ENCODE peak calls at places on chromosome 21, in six cellular contexts. One of them, this sample, is unnamed.
A peak's percentile ranks its signal among the peaks of the same experiment; 100 is the strongest.

GRCh38 chr21:42153746-42154145 is 65.2 kb upstream of the ABCG1 start:
- DNase-seq in neural crest cell: no peak
- DNase-seq in epithelial cell of esophagus: no peak
- DNase-seq in GM20000: no peak
- DNase-seq in mesothelial cell of epicardium: no peak
- DNase-seq in cardiac muscle cell: no peak
- DNase-seq in this sample: no peak

GRCh38 chr21:34888569-34889286 is 160.4 kb downstream of the RUNX1 start:
- DNase-seq in GM20000: peak; percentile 94
- DNase-seq in cardiac muscle cell: peak; percentile 98
- DNase-seq in epithelial cell of esophagus: peak; percentile 98
- DNase-seq in neural crest cell: peak; percentile 73
- DNase-seq in mesothelial cell of epicardium: peak; percentile 85
- DNase-seq in this sample: peak; percentile 86

GRCh38 chr21:34994646-34995631 is 54.2 kb downstream of the RUNX1 start:
- DNase-seq in GM20000: no peak
- DNase-seq in epithelial cell of esophagus: no peak
- DNase-seq in cardiac muscle cell: no peak
- DNase-seq in mesothelial cell of epicardium: no peak
- DNase-seq in neural crest cell: no peak
- DNase-seq in this sample: no peak

GRCh38 chr21:36769051-36769867 is 70.3 kb downstream of the SIM2 start:
- DNase-seq in epithelial cell of esophagus: no peak
- DNase-seq in mesothelial cell of epicardium: no peak
- DNase-seq in GM20000: no peak
- DNase-seq in neural crest cell: no peak
- DNase-seq in cardiac muscle cell: peak; percentile 84
- DNase-seq in this sample: no peak

GRCh38 chr21:42388740-42389448 is 7.0 kb downstream of the TMPRSS3 start:
- DNase-seq in cardiac muscle cell: no peak
- DNase-seq in neural crest cell: no peak
- DNase-seq in mesothelial cell of epicardium: no peak
- DNase-seq in epithelial cell of esophagus: no peak
- DNase-seq in GM20000: no peak
- DNase-seq in this sample: no peak

GRCh38 chr21:44011774-44012473 is at the start of gene TRAPPC10:
- DNase-seq in neural crest cell: peak; percentile 68
- DNase-seq in epithelial cell of esophagus: peak; percentile 90
- DNase-seq in mesothelial cell of epicardium: peak; percentile 77
- DNase-seq in GM20000: peak; percentile 96
- DNase-seq in cardiac muscle cell: peak; percentile 90
- DNase-seq in this sample: peak; percentile 66

GRCh38 chr21:39904457-39904856 is 37.2 kb downstream of the PCP4 start:
- DNase-seq in neural crest cell: no peak
- DNase-seq in cardiac muscle cell: no peak
- DNase-seq in GM20000: no peak
- DNase-seq in epithelial cell of esophagus: no peak
- DNase-seq in mesothelial cell of epicardium: no peak
- DNase-seq in this sample: no peak

GRCh38 chr21:45640888-45641479 is 2.5 kb upstream of the PCBP3 start:
- DNase-seq in mesothelial cell of epicardium: no peak
- DNase-seq in cardiac muscle cell: peak; percentile 87
- DNase-seq in neural crest cell: no peak
- DNase-seq in epithelial cell of esophagus: peak; percentile 19
- DNase-seq in GM20000: no peak
- DNase-seq in this sample: peak; percentile 47

GRCh38 chr21:36132691-36133090 is 2.2 kb upstream of the CBR3 start:
- DNase-seq in mesothelial cell of epicardium: no peak
- DNase-seq in epithelial cell of esophagus: no peak
- DNase-seq in cardiac muscle cell: no peak
- DNase-seq in neural crest cell: no peak
- DNase-seq in GM20000: no peak
- DNase-seq in this sample: no peak

GRCh38 chr21:36747815-36748381 is 49.0 kb downstream of the SIM2 start:
- DNase-seq in neural crest cell: peak; percentile 78
- DNase-seq in epithelial cell of esophagus: peak; percentile 52
- DNase-seq in cardiac muscle cell: peak; percentile 51
- DNase-seq in mesothelial cell of epicardium: no peak
- DNase-seq in GM20000: peak; percentile 84
- DNase-seq in this sample: peak; percentile 91

GRCh38 chr21:42661688-42662429 is 8.4 kb downstream of the PDE9A start:
- DNase-seq in cardiac muscle cell: no peak
- DNase-seq in mesothelial cell of epicardium: no peak
- DNase-seq in GM20000: no peak
- DNase-seq in epithelial cell of esophagus: no peak
- DNase-seq in neural crest cell: no peak
- DNase-seq in this sample: no peak

GRCh38 chr21:45990741-45991605 is 9.4 kb downstream of the COL6A1 start:
- DNase-seq in GM20000: no peak
- DNase-seq in mesothelial cell of epicardium: peak; percentile 19
- DNase-seq in epithelial cell of esophagus: no peak
- DNase-seq in cardiac muscle cell: no peak
- DNase-seq in neural crest cell: no peak
- DNase-seq in this sample: peak; percentile 2

GRCh38 chr21:45154511-45155508 is 80.4 kb downstream of the ADARB1 start:
- DNase-seq in neural crest cell: no peak
- DNase-seq in epithelial cell of esophagus: peak; percentile 43
- DNase-seq in cardiac muscle cell: peak; percentile 72
- DNase-seq in mesothelial cell of epicardium: no peak
- DNase-seq in GM20000: no peak
- DNase-seq in this sample: no peak

GRCh38 chr21:42071146-42071737 is at the start of gene UMODL1:
- DNase-seq in epithelial cell of esophagus: no peak
- DNase-seq in neural crest cell: no peak
- DNase-seq in cardiac muscle cell: no peak
- DNase-seq in GM20000: no peak
- DNase-seq in mesothelial cell of epicardium: no peak
- DNase-seq in this sample: no peak

GRCh38 chr21:15823486-15824150 is 93.8 kb downstream of the USP25 start:
- DNase-seq in cardiac muscle cell: no peak
- DNase-seq in neural crest cell: no peak
- DNase-seq in GM20000: no peak
- DNase-seq in mesothelial cell of epicardium: no peak
- DNase-seq in epithelial cell of esophagus: no peak
- DNase-seq in this sample: no peak

GRCh38 chr21:37699024-37699770 is 217.1 kb downstream of the KCNJ6 start:
- DNase-seq in epithelial cell of esophagus: no peak
- DNase-seq in cardiac muscle cell: no peak
- DNase-seq in mesothelial cell of epicardium: no peak
- DNase-seq in GM20000: no peak
- DNase-seq in neural crest cell: no peak
- DNase-seq in this sample: no peak

GRCh38 chr21:42566524-42567180 is 53.0 kb downstream of the SLC37A1 start:
- DNase-seq in epithelial cell of esophagus: no peak
- DNase-seq in GM20000: no peak
- DNase-seq in mesothelial cell of epicardium: no peak
- DNase-seq in neural crest cell: no peak
- DNase-seq in cardiac muscle cell: no peak
- DNase-seq in this sample: no peak

GRCh38 chr21:45578811-45579381 is 36.7 kb upstream of the SLC19A1 start:
- DNase-seq in epithelial cell of esophagus: no peak
- DNase-seq in mesothelial cell of epicardium: no peak
- DNase-seq in cardiac muscle cell: no peak
- DNase-seq in GM20000: no peak
- DNase-seq in neural crest cell: no peak
- DNase-seq in this sample: no peak

GRCh38 chr21:35216966-35217365 is 167.9 kb upstream of the RUNX1 start:
- DNase-seq in cardiac muscle cell: no peak
- DNase-seq in GM20000: no peak
- DNase-seq in mesothelial cell of epicardium: no peak
- DNase-seq in epithelial cell of esophagus: no peak
- DNase-seq in neural crest cell: no peak
- DNase-seq in this sample: no peak

GRCh38 chr21:45920824-45921600 is 60.6 kb upstream of the COL6A1 start:
- DNase-seq in neural crest cell: no peak
- DNase-seq in mesothelial cell of epicardium: no peak
- DNase-seq in epithelial cell of esophagus: no peak
- DNase-seq in GM20000: no peak
- DNase-seq in cardiac muscle cell: no peak
- DNase-seq in this sample: no peak

GRCh38 chr21:43591468-43592050 is 67.7 kb downstream of the HSF2BP start:
- DNase-seq in neural crest cell: no peak
- DNase-seq in GM20000: no peak
- DNase-seq in mesothelial cell of epicardium: no peak
- DNase-seq in cardiac muscle cell: peak; percentile 69
- DNase-seq in epithelial cell of esophagus: no peak
- DNase-seq in this sample: no peak

GRCh38 chr21:29481641-29482040 is 182.9 kb downstream of the BACH1 start:
- DNase-seq in cardiac muscle cell: peak; percentile 44
- DNase-seq in epithelial cell of esophagus: no peak
- DNase-seq in neural crest cell: no peak
- DNase-seq in mesothelial cell of epicardium: no peak
- DNase-seq in GM20000: no peak
- DNase-seq in this sample: no peak

GRCh38 chr21:15788847-15789548 is 59.2 kb downstream of the USP25 start:
- DNase-seq in GM20000: no peak
- DNase-seq in neural crest cell: no peak
- DNase-seq in epithelial cell of esophagus: peak; percentile 67
- DNase-seq in cardiac muscle cell: peak; percentile 44
- DNase-seq in mesothelial cell of epicardium: no peak
- DNase-seq in this sample: no peak

GRCh38 chr21:29626787-29627470 is 312.9 kb downstream of the GRIK1 start:
- DNase-seq in epithelial cell of esophagus: no peak
- DNase-seq in GM20000: no peak
- DNase-seq in neural crest cell: no peak
- DNase-seq in cardiac muscle cell: no peak
- DNase-seq in mesothelial cell of epicardium: no peak
- DNase-seq in this sample: no peak

GRCh38 chr21:44521928-44522752 is 17.9 kb downstream of the KRTAP10-1 start:
- DNase-seq in cardiac muscle cell: no peak
- DNase-seq in mesothelial cell of epicardium: no peak
- DNase-seq in epithelial cell of esophagus: no peak
- DNase-seq in neural crest cell: no peak
- DNase-seq in GM20000: no peak
- DNase-seq in this sample: no peak

GRCh38 chr21:41622831-41623548 is 115.0 kb upstream of the TMPRSS2 start:
- DNase-seq in GM20000: no peak
- DNase-seq in cardiac muscle cell: no peak
- DNase-seq in mesothelial cell of epicardium: no peak
- DNase-seq in neural crest cell: no peak
- DNase-seq in epithelial cell of esophagus: peak; percentile 25
- DNase-seq in this sample: no peak

GRCh38 chr21:29155118-29155932 is 24.9 kb downstream of the MAP3K7CL start:
- DNase-seq in mesothelial cell of epicardium: no peak
- DNase-seq in epithelial cell of esophagus: peak; percentile 63
- DNase-seq in GM20000: no peak
- DNase-seq in cardiac muscle cell: peak; percentile 95
- DNase-seq in neural crest cell: peak; percentile 2
- DNase-seq in this sample: no peak

GRCh38 chr21:45699251-45699942 is 55.9 kb downstream of the PCBP3 start:
- DNase-seq in neural crest cell: no peak
- DNase-seq in cardiac muscle cell: no peak
- DNase-seq in GM20000: no peak
- DNase-seq in epithelial cell of esophagus: no peak
- DNase-seq in mesothelial cell of epicardium: no peak
- DNase-seq in this sample: no peak

GRCh38 chr21:26965567-26966359 is 1.1 kb downstream of the ADAMTS5 start:
- DNase-seq in epithelial cell of esophagus: peak; percentile 31
- DNase-seq in cardiac muscle cell: peak; percentile 41
- DNase-seq in mesothelial cell of epicardium: peak; percentile 40
- DNase-seq in GM20000: peak; percentile 25
- DNase-seq in neural crest cell: peak; percentile 50
- DNase-seq in this sample: peak; percentile 72
- TF ChIP-seq CTCF in epithelial cell of esophagus: no peak
- TF ChIP-seq CTCF in cardiac muscle cell: peak; percentile 40
- TF ChIP-seq CTCF in mesothelial cell of epicardium: peak; percentile 19
- TF ChIP-seq CTCF in GM20000: no peak
- TF ChIP-seq CTCF in neural crest cell: peak; percentile 52
- TF ChIP-seq CTCF in this sample: peak; percentile 7

DNA sequence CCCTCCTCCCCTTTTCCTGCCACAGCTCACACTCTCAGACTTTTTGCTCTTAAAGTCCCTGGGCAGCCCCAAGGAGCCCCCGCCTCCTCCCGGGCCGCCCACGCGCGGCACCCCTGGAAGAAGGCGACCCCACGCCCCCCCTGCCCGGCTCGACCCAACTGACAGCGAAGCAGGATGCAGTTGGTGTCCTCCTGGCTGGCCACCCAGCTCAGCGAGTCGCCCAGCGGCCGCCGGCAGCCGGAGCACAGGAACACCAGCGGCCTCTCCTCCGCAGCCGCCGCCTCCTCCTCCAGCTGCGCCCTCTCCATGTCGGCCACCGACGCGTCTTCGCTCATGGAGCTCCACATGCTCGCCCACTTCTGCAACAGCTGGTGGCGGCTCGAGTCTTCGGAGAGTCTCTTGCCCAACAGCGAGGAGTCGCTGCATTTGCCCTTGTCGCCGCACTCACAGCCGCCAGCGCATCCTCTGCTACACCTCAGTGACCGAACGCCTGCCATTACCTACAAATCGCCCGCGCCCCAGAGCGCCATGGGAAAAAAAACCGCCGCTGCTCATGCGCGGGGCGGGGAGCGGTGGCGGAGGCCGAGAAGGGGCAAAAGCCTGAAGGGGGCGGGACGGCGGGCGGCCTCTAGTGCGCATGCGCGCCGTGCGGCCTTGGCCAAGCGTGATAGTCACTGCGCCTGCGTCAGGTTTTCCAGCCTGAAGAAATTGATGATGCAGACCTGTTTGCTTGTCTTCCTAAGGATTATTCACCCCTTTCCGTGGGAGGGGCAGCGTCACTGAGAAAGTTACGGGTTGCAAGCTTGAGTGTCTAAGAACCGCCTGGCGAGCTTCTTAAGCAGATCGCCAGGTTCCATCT is at the start of gene MIS18A:
- DNase-seq in cardiac muscle cell: peak; percentile 97
- DNase-seq in GM20000: peak; percentile 96
- DNase-seq in mesothelial cell of epicardium: peak; percentile 95
- DNase-seq in epithelial cell of esophagus: peak; percentile 99
- DNase-seq in neural crest cell: peak; percentile 97
- DNase-seq in this sample: peak; percentile 99
- TF ChIP-seq CTCF in cardiac muscle cell: peak; percentile 7
- TF ChIP-seq CTCF in GM20000: no peak
- TF ChIP-seq CTCF in mesothelial cell of epicardium: no peak
- TF ChIP-seq CTCF in epithelial cell of esophagus: peak; percentile 1
- TF ChIP-seq CTCF in neural crest cell: peak; percentile 19
- TF ChIP-seq CTCF in this sample: no peak

DNA sequence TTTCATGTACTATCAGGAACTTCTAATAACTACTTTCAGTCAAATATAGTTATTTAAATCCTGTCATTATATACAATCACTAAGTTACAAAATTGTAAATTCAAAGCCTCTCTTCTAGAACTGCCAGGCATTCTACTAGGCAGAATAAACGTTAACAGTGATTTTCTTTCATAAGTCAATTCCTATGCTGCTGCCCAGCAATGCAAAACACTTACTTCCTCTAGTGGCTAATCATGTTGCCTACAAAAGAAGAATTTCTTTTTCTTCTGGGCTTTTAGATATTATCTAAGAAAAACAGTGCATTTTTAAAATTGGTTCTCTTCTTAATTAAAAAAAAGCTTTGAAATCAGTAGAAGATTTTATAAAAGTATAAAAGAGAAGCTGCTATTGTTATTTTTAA is 509.8 kb upstream of the ADAMTS5 start:
- DNase-seq in neural crest cell: no peak
- DNase-seq in cardiac muscle cell: peak; percentile 67
- DNase-seq in mesothelial cell of epicardium: no peak
- DNase-seq in GM20000: no peak
- DNase-seq in epithelial cell of esophagus: peak; percentile 7
- DNase-seq in this sample: no peak
- TF ChIP-seq CTCF in neural crest cell: peak; percentile 41
- TF ChIP-seq CTCF in cardiac muscle cell: peak; percentile 64
- TF ChIP-seq CTCF in mesothelial cell of epicardium: no peak
- TF ChIP-seq CTCF in GM20000: no peak
- TF ChIP-seq CTCF in epithelial cell of esophagus: no peak
- TF ChIP-seq CTCF in this sample: no peak

GRCh38 chr21:30990514-30991304 is 47.6 kb downstream of the KRTAP19-8 start:
- DNase-seq in cardiac muscle cell: no peak
- DNase-seq in neural crest cell: no peak
- DNase-seq in mesothelial cell of epicardium: no peak
- DNase-seq in epithelial cell of esophagus: no peak
- DNase-seq in GM20000: no peak
- DNase-seq in this sample: no peak
- TF ChIP-seq CTCF in cardiac muscle cell: no peak
- TF ChIP-seq CTCF in neural crest cell: no peak
- TF ChIP-seq CTCF in mesothelial cell of epicardium: no peak
- TF ChIP-seq CTCF in epithelial cell of esophagus: no peak
- TF ChIP-seq CTCF in GM20000: no peak
- TF ChIP-seq CTCF in this sample: no peak